ENCODE peak calls at places on chromosomes 3 and 15, in eight cellular contexts. K is heart right ventricle, R is PC-3, W is cardiac muscle cell, G is breast epithelium, Z is suprapubic skin, E is endothelial cell of umbilical vein, H is spleen. Y is an unnamed sample.

GRCh38 chr3:45688194-45688881 is 858 bp upstream of the SACM1L start:
- DNase-seq in K (no peak), R (peak; percentile 52), W (peak; percentile 35), G (no peak), Z (no peak), E (peak; percentile 61), H (peak; percentile 81), Y (no peak)

GRCh38 chr3:157769378-157769777 is 266.2 kb upstream of the VEPH1 start:
- DNase-seq in K (no peak), R (no peak), W (no peak), G (no peak), Z (no peak), E (no peak), H (no peak), Y (no peak)

GRCh38 chr3:172678068-172678467 is 32.8 kb downstream of the NCEH1 start:
- DNase-seq in K (no peak), R (peak; percentile 37), W (no peak), G (no peak), Z (no peak), E (no peak), H (no peak), Y (no peak)

GRCh38 chr3:185988816-185989175 is 51.0 kb upstream of the TRA2B start:
- DNase-seq in K (no peak), R (no peak), W (no peak), G (no peak), Z (no peak), E (no peak), H (no peak), Y (no peak)

GRCh38 chr15:88658972-88659931 is 20.4 kb downstream of the ISG20 start:
- DNase-seq in K (no peak), R (peak; percentile 89), W (peak; percentile 79), G (peak; percentile 18), Z (no peak), E (peak; percentile 64), H (peak; percentile 59), Y (no peak)

GRCh38 chr3:116939091-116939490 is 229.5 kb downstream of the TUSC7 start:
- DNase-seq in K (no peak), R (peak; percentile 17), W (no peak), G (no peak), Z (no peak), E (no peak), H (no peak), Y (no peak)

GRCh38 chr3:52090131-52090548 is 33.8 kb upstream of the DUSP7 start:
- DNase-seq in K (no peak), R (peak; percentile 68), W (peak; percentile 88), G (no peak), Z (no peak), E (peak; percentile 79), H (peak; percentile 54), Y (peak; percentile 45)

GRCh38 chr3:10285742-10286524 is 6.8 kb downstream of the GHRL start:
- DNase-seq in K (no peak), R (peak; percentile 52), W (no peak), G (no peak), Z (no peak), E (no peak), H (no peak), Y (no peak)

GRCh38 chr3:53198256-53198977 is 37.4 kb downstream of the PRKCD start:
- DNase-seq in K (no peak), R (no peak), W (no peak), G (no peak), Z (no peak), E (no peak), H (no peak), Y (no peak)

GRCh38 chr15:77821188-77821958 is 188.7 kb upstream of the LINGO1 start:
- DNase-seq in K (peak; percentile 54), R (peak; percentile 54), W (peak; percentile 72), G (peak; percentile 24), Z (no peak), E (peak; percentile 55), H (no peak), Y (no peak)

GRCh38 chr15:100726426-100727190 is 124.2 kb downstream of the ASB7 start:
- DNase-seq in K (no peak), R (no peak), W (peak; percentile 63), G (no peak), Z (peak; percentile 46), E (no peak), H (no peak), Y (no peak)

GRCh38 chr3:113225286-113225685 is 13.9 kb downstream of the BOC start:
- DNase-seq in K (no peak), R (no peak), W (no peak), G (no peak), Z (no peak), E (no peak), H (no peak), Y (no peak)

GRCh38 chr3:113227146-113227545 is 15.8 kb downstream of the BOC start:
- DNase-seq in K (no peak), R (no peak), W (no peak), G (no peak), Z (no peak), E (no peak), H (no peak), Y (no peak)

GRCh38 chr3:113228969-113229368 is 17.6 kb downstream of the BOC start:
- DNase-seq in K (no peak), R (no peak), W (no peak), G (peak; percentile 15), Z (no peak), E (no peak), H (no peak), Y (no peak)

GRCh38 chr3:113223831-113224240 is 12.5 kb downstream of the BOC start:
- DNase-seq in K (peak; percentile 28), R (no peak), W (no peak), G (no peak), Z (no peak), E (no peak), H (peak; percentile 79), Y (no peak)

GRCh38 chr3:113226491-113226890 is 15.1 kb downstream of the BOC start:
- DNase-seq in K (no peak), R (no peak), W (no peak), G (no peak), Z (no peak), E (no peak), H (no peak), Y (no peak)
- H3K36me3 ChIP-seq in K (no peaks in the 10 kb centered on the region), R (no peaks in the 10 kb centered on the region), W (no peaks in the 10 kb centered on the region), G (no peaks in the 10 kb centered on the region), Z (peaks cover 5% of the 10 kb centered on the region), E (no peaks in the 10 kb centered on the region), H (no peaks in the 10 kb centered on the region), Y (no peaks in the 10 kb centered on the region)

GRCh38 chr15:22903961-22904534 is 65.6 kb downstream of the NIPA2 start:
- DNase-seq in K (no peak), R (no peak), W (no peak), G (no peak), Z (no peak), E (no peak), H (peak; percentile 55), Y (no peak)

GRCh38 chr15:22902046-22902445 is 63.6 kb downstream of the NIPA2 start:
- DNase-seq in K (no peak), R (no peak), W (no peak), G (no peak), Z (no peak), E (no peak), H (peak; percentile 62), Y (no peak)

GRCh38 chr15:22903427-22903826 is 65.0 kb downstream of the NIPA2 start:
- DNase-seq in K (no peak), R (no peak), W (no peak), G (no peak), Z (no peak), E (no peak), H (peak; percentile 61), Y (no peak)

GRCh38 chr15:22902981-22903380 is 64.5 kb downstream of the NIPA2 start:
- DNase-seq in K (no peak), R (no peak), W (no peak), G (no peak), Z (no peak), E (no peak), H (no peak), Y (no peak)

GRCh38 chr15:22902578-22902977 is 64.1 kb downstream of the NIPA2 start:
- DNase-seq in K (no peak), R (no peak), W (no peak), G (no peak), Z (no peak), E (no peak), H (peak; percentile 60), Y (no peak)
- TF ChIP-seq CTCF in K (no peak), R (peak; percentile 36), W (no peak), G (no peak), Z (no peak), E (no peak), H (no peak), Y (no peak)

DNA sequence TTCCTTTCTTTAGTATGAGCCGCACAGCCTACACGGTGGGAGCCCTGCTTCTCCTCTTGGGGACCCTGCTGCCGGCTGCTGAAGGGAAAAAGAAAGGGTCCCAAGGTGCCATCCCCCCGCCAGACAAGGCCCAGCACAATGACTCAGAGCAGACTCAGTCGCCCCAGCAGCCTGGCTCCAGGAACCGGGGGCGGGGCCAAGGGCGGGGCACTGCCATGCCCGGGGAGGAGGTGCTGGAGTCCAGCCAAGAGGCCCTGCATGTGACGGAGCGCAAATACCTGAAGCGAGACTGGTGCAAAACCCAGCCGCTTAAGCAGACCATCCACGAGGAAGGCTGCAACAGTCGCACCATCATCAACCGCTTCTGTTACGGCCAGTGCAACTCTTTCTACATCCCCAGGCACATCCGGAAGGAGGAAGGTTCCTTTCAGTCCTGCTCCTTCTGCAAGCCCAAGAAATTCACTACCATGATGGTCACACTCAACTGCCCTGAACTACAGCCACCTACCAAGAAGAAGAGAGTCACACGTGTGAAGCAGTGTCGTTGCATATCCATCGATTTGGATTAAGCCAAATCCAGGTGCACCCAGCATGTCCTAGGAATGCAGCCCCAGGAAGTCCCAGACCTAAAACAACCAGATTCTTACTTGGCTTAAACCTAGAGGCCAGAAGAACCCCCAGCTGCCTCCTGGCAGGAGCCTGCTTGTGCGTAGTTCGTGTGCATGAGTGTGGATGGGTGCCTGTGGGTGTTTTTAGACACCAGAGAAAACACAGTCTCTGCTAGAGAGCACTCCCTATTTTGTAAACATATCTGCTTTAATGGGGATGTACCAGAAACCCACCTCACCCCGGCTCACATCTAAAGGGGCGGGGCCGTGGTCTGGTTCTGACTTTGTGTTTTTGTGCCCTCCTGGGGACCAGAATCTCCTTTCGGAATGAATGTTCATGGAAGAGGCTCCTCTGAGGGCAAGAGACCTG is 13.2 kb downstream of the GREM1 start:
- DNase-seq in K (peak; percentile 16), R (peak; percentile 57), W (peak; percentile 56), G (no peak), Z (no peak), E (peak; percentile 5), H (no peak), Y (no peak)
- H3K4me3 ChIP-seq in K (no peak overlapping the region), R (no peak overlapping the region), W (no peak overlapping the region), G (no peak overlapping the region), Z (no peak overlapping the region), E (no peak overlapping the region), H (no peak overlapping the region), Y (no peak overlapping the region)

GRCh38 chr15:80127911-80128310 is 24.9 kb upstream of the FAH start:
- DNase-seq in K (no peak), R (no peak), W (no peak), G (no peak), Z (no peak), E (peak; percentile 51), H (no peak), Y (no peak)
- H3K36me3 ChIP-seq in K (no peaks in the 10 kb centered on the region), R (no peaks in the 10 kb centered on the region), W (peaks cover 19% of the 10 kb centered on the region), G (peaks cover 6% of the 10 kb centered on the region), Z (peaks cover 29% of the 10 kb centered on the region), E (peaks cover 5% of the 10 kb centered on the region), H (peaks cover 18% of the 10 kb centered on the region), Y (peaks cover 4% of the 10 kb centered on the region)

Y was measured in thoracic aorta.